ENCODE peak calls at places on chromosomes 5 and 9, in nine cellular contexts. H is RWPE1, K is stomach, L is GM12864, I is fibroblast of lung, U is A549, P is nephron progenitor cell, X is uterus, R is hepatocyte. A is an unnamed sample.

GRCh38 chr5:114237766-114238165 is 124.1 kb upstream of the KCNN2 start:
- DNase-seq in H (no peak), K (no peak), L (no peak), I (peak; percentile 98), U (peak; percentile 2), P (no peak), X (no peak), R (no peak), A (no peak)

GRCh38 chr9:135051316-135052038 is 36.0 kb upstream of the OLFM1 start:
- DNase-seq in H (no peak), K (peak; percentile 17), L (no peak), I (no peak), U (no peak), P (no peak), X (no peak), R (no peak), A (no peak)

GRCh38 chr5:73464016-73464745 is 15.6 kb upstream of the FOXD1 start:
- DNase-seq in H (no peak), K (no peak), L (no peak), I (peak; percentile 75), U (no peak), P (no peak), X (no peak), R (no peak), A (no peak)

GRCh38 chr5:167348286-167348926 is 943.0 kb upstream of the WWC1 start:
- DNase-seq in H (no peak), K (no peak), L (no peak), I (no peak), U (no peak), P (no peak), X (no peak), R (no peak), A (no peak)

GRCh38 chr5:74376187-74376586 is 264.3 kb downstream of the ENC1 start:
- DNase-seq in H (no peak), K (no peak), L (no peak), I (no peak), U (no peak), P (no peak), X (no peak), R (no peak), A (no peak)

GRCh38 chr5:14229181-14229580 is 86.0 kb downstream of the TRIO start:
- DNase-seq in H (no peak), K (no peak), L (no peak), I (no peak), U (no peak), P (no peak), X (no peak), R (no peak), A (no peak)

GRCh38 chr9:122498883-122499288 is 11.7 kb upstream of the OR1J2 start:
- DNase-seq in H (peak; percentile 79), K (no peak), L (no peak), I (peak; percentile 37), U (peak; percentile 27), P (no peak), X (no peak), R (peak; percentile 4), A (peak; percentile 3)

GRCh38 chr9:37371565-37372464 is 50.7 kb upstream of the GRHPR start:
- DNase-seq in H (no peak), K (no peak), L (peak; percentile 63), I (no peak), U (no peak), P (no peak), X (no peak), R (peak; percentile 23), A (no peak)

GRCh38 chr9:137435980-137436760 is 5.0 kb downstream of the ENTPD8 start:
- DNase-seq in H (peak; percentile 96), K (peak; percentile 96), L (no peak), I (peak; percentile 74), U (peak; percentile 77), P (peak; percentile 35), X (peak; percentile 84), R (peak; percentile 85), A (peak; percentile 89)

GRCh38 chr5:31211098-31211497 is 17.6 kb downstream of the CDH6 start:
- DNase-seq in H (no peak), K (no peak), L (no peak), I (no peak), U (no peak), P (no peak), X (no peak), R (no peak), A (no peak)

GRCh38 chr9:128094166-128094949 is 26.3 kb downstream of the SLC25A25 start:
- DNase-seq in H (peak; percentile 99), K (peak; percentile 92), L (peak; percentile 58), I (peak; percentile 98), U (peak; percentile 94), P (peak; percentile 62), X (peak; percentile 97), R (peak; percentile 96), A (peak; percentile 89)

GRCh38 chr9:89743576-89744254 is 138.9 kb downstream of the GADD45G start:
- DNase-seq in H (no peak), K (no peak), L (peak; percentile 24), I (no peak), U (no peak), P (no peak), X (no peak), R (no peak), A (no peak)
- TF ChIP-seq CTCF in H (no peak), K (no peak), L (no peak), I (no peak), U (no peak), P (no peak), X (no peak), R (no peak), A (no peak)

DNA sequence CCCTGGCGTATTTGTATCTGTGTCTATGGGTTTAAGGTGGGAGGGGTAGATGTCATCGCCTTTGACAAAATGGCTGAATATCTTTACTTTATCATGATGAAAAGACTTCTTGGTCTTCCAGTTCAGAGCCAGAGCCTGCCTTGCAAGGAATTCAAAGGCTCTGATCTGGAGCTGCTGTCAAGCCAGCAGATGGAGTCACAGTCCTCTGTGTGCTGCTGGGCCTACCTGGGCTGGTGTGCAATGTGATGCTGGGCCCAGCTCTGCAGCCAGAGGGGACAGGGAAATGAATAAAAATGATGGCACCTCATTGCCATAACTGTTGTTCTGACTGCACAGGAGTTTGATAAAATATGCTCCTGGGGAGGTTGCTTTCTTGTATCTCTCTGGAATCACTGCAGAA is 20.2 kb upstream of the HSPA9 start:
- DNase-seq in H (no peak), K (no peak), L (no peak), I (no peak), U (no peak), P (no peak), X (no peak), R (no peak), A (no peak)
- TF ChIP-seq CTCF in H (no peak), K (no peak), L (no peak), I (no peak), U (no peak), P (no peak), X (no peak), R (peak; percentile 34), A (no peak)

DNA sequence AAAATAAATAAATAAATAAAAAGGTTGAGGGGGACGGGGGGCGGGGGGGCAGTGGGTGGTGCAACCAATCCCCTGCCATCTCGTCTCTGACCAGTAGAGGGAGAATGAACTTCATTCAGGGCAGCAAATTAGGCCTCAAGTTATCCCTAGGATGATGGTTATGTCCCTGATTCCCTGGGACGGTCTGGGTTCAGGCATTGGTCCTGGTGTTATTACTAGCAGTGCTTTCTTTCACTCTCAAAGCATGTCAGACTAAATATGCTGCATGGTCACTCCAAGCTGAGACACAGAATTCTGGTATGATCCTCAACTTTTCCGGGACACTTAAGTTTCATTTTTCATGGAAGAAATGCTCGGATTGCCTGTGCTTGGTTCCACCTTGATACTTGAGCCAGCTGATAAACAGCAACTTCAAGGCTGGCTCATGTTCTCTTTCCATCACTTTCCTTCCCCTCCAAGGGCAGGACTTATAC is 59.4 kb downstream of the DAP start:
- DNase-seq in H (peak; percentile 49), K (no peak), L (no peak), I (peak; percentile 77), U (peak; percentile 41), P (peak; percentile 61), X (peak; percentile 47), R (peak; percentile 54), A (peak; percentile 50)
- TF ChIP-seq CTCF in H (peak; percentile 75), K (no peak), L (peak; percentile 73), I (peak; percentile 60), U (peak; percentile 51), P (peak; percentile 78), X (peak; percentile 23), R (peak; percentile 66), A (peak; percentile 83)

GRCh38 chr5:54090495-54091084 is 219.8 kb downstream of the ARL15 start:
- DNase-seq in H (peak; percentile 44), K (no peak), L (no peak), I (peak; percentile 72), U (peak; percentile 72), P (no peak), X (no peak), R (no peak), A (no peak)
- TF ChIP-seq CTCF in H (no peak), K (no peak), L (peak; percentile 6), I (peak; percentile 42), U (no peak), P (no peak), X (no peak), R (no peak), A (no peak)

DNA sequence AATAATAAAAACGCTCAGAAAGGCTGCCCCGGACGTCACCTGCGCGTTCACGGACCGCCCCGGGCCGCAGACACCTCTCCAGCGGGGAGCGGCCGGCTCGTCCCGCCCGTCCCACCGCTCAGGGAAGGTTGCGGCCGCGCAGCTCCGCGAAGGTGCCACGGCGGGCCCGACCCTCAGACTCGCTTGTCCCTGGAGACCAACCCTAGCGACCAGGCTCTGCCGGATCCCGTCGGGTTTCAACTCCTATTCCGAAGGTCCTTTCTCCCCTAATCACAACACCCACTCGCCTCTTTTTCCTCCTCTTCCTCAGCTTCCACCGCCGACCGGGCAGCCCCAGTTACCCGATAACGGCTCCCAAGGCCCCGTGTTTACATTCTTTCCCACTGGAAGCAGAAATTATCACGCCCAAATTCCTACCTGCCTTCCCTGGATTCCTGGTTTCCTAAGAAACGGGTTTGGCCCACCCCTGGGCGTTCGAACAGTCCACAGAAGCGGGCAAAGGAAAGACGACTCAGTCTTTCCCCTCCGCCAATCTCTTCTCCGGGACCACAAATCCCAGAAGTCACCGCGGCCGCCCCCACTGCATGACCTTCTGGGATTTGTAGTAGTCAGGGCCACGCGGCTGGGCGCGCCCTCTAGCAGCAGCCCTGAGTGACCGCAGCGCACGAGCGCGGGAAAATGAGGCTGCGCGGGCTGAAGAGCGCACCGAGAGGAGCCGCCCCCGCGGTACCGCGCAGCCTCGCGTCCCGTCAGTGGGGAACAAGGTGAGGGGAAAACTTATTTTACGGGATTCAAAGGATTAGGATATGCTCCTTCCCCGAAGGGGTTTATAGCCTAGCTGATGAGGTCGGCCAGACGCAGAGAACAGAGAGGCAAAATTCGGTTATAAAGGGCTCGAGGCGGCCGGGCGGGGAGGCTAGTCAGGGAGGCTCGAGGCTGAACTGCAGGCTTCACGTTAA is at the start of gene TTC33:
- DNase-seq in H (peak; percentile 97), K (peak; percentile 96), L (peak; percentile 87), I (peak; percentile 94), U (peak; percentile 96), P (peak; percentile 93), X (peak; percentile 95), R (peak; percentile 96), A (peak; percentile 95)
- TF ChIP-seq CTCF in H (peak; percentile 90), K (no peak), L (peak; percentile 56), I (peak; percentile 49), U (peak; percentile 62), P (peak; percentile 55), X (peak; percentile 80), R (peak; percentile 69), A (peak; percentile 45)

A was measured in Calu3.